ENCODE peak calls at places on chromosomes 7 and 10, in five cellular contexts. One of them, this sample, is unnamed.

GRCh38 chr10:88194961-88195367 is 331.5 kb downstream of the PTEN start:
- DNase-seq in activated CD4-positive, alpha-beta T cell treated with anti-CD3 and anti-CD28 coated beads for 48 hours: no peak
- DNase-seq in nucleus accumbens: no peak
- DNase-seq in LoVo: no peak
- DNase-seq in heart right ventricle: no peak
- DNase-seq in this sample: no peak

GRCh38 chr10:120514035-120514620 is 57.1 kb downstream of the PLPP4 start:
- DNase-seq in activated CD4-positive, alpha-beta T cell treated with anti-CD3 and anti-CD28 coated beads for 48 hours: peak
- DNase-seq in nucleus accumbens: no peak
- DNase-seq in LoVo: peak
- DNase-seq in heart right ventricle: no peak
- DNase-seq in this sample: no peak

GRCh38 chr10:70418229-70418628 is 14.3 kb downstream of the EIF4EBP2 start:
- DNase-seq in activated CD4-positive, alpha-beta T cell treated with anti-CD3 and anti-CD28 coated beads for 48 hours: peak
- DNase-seq in nucleus accumbens: no peak
- DNase-seq in LoVo: no peak
- DNase-seq in heart right ventricle: no peak
- DNase-seq in this sample: no peak

GRCh38 chr10:23343591-23344225 is 889 bp downstream of the C10orf67 start:
- DNase-seq in activated CD4-positive, alpha-beta T cell treated with anti-CD3 and anti-CD28 coated beads for 48 hours: peak
- DNase-seq in nucleus accumbens: no peak
- DNase-seq in LoVo: no peak
- DNase-seq in heart right ventricle: peak
- DNase-seq in this sample: peak

GRCh38 chr10:123158682-123159081 is 4.5 kb downstream of the BUB3 start:
- DNase-seq in activated CD4-positive, alpha-beta T cell treated with anti-CD3 and anti-CD28 coated beads for 48 hours: no peak
- DNase-seq in nucleus accumbens: no peak
- DNase-seq in LoVo: no peak
- DNase-seq in heart right ventricle: no peak
- DNase-seq in this sample: no peak

GRCh38 chr7:91771394-91771793 is 109.1 kb downstream of the MTERF1 start:
- DNase-seq in activated CD4-positive, alpha-beta T cell treated with anti-CD3 and anti-CD28 coated beads for 48 hours: no peak
- DNase-seq in nucleus accumbens: no peak
- DNase-seq in LoVo: no peak
- DNase-seq in heart right ventricle: no peak
- DNase-seq in this sample: no peak

GRCh38 chr7:127034171-127034806 is 218.5 kb downstream of the GRM8 start:
- DNase-seq in activated CD4-positive, alpha-beta T cell treated with anti-CD3 and anti-CD28 coated beads for 48 hours: no peak
- DNase-seq in nucleus accumbens: no peak
- DNase-seq in LoVo: no peak
- DNase-seq in heart right ventricle: no peak
- DNase-seq in this sample: no peak

GRCh38 chr10:12214093-12214492 is 18.1 kb downstream of the CDC123 start:
- DNase-seq in activated CD4-positive, alpha-beta T cell treated with anti-CD3 and anti-CD28 coated beads for 48 hours: no peak
- DNase-seq in nucleus accumbens: no peak
- DNase-seq in LoVo: no peak
- DNase-seq in heart right ventricle: no peak
- DNase-seq in this sample: no peak

GRCh38 chr7:66261941-66262340 is 56.8 kb downstream of the TPST1 start:
- DNase-seq in activated CD4-positive, alpha-beta T cell treated with anti-CD3 and anti-CD28 coated beads for 48 hours: no peak
- DNase-seq in nucleus accumbens: no peak
- DNase-seq in LoVo: no peak
- DNase-seq in heart right ventricle: no peak
- DNase-seq in this sample: no peak

GRCh38 chr7:19290936-19291335 is 145.7 kb upstream of the FERD3L start:
- DNase-seq in activated CD4-positive, alpha-beta T cell treated with anti-CD3 and anti-CD28 coated beads for 48 hours: no peak
- DNase-seq in nucleus accumbens: no peak
- DNase-seq in LoVo: no peak
- DNase-seq in heart right ventricle: no peak
- DNase-seq in this sample: no peak

GRCh38 chr7:156074084-156074483 is 261.8 kb upstream of the SHH start:
- DNase-seq in activated CD4-positive, alpha-beta T cell treated with anti-CD3 and anti-CD28 coated beads for 48 hours: no peak
- DNase-seq in nucleus accumbens: no peak
- DNase-seq in LoVo: no peak
- DNase-seq in heart right ventricle: no peak
- DNase-seq in this sample: no peak

GRCh38 chr10:42781893-42782445 is 626 bp upstream of the BMS1 start:
- DNase-seq in activated CD4-positive, alpha-beta T cell treated with anti-CD3 and anti-CD28 coated beads for 48 hours: peak
- DNase-seq in nucleus accumbens: no peak
- DNase-seq in LoVo: no peak
- DNase-seq in heart right ventricle: no peak
- DNase-seq in this sample: no peak

GRCh38 chr7:128400566-128400965 is 9.2 kb downstream of the IMPDH1 start:
- DNase-seq in activated CD4-positive, alpha-beta T cell treated with anti-CD3 and anti-CD28 coated beads for 48 hours: no peak
- DNase-seq in nucleus accumbens: no peak
- DNase-seq in LoVo: no peak
- DNase-seq in heart right ventricle: no peak
- DNase-seq in this sample: no peak

GRCh38 chr7:96910484-96910883 is 94.9 kb upstream of the DLX6 start:
- DNase-seq in activated CD4-positive, alpha-beta T cell treated with anti-CD3 and anti-CD28 coated beads for 48 hours: no peak
- DNase-seq in nucleus accumbens: no peak
- DNase-seq in LoVo: no peak
- DNase-seq in heart right ventricle: no peak
- DNase-seq in this sample: no peak

GRCh38 chr7:2120841-2121830 is 111.6 kb downstream of the MAD1L1 start:
- DNase-seq in activated CD4-positive, alpha-beta T cell treated with anti-CD3 and anti-CD28 coated beads for 48 hours: no peak
- DNase-seq in nucleus accumbens: no peak
- DNase-seq in LoVo: no peak
- DNase-seq in heart right ventricle: no peak
- DNase-seq in this sample: no peak

GRCh38 chr7:121909721-121910359 is 36.9 kb downstream of the PTPRZ1 start:
- DNase-seq in activated CD4-positive, alpha-beta T cell treated with anti-CD3 and anti-CD28 coated beads for 48 hours: no peak
- DNase-seq in nucleus accumbens: no peak
- DNase-seq in LoVo: no peak
- DNase-seq in heart right ventricle: no peak
- DNase-seq in this sample: no peak

GRCh38 chr7:18356195-18356645 is 139.3 kb upstream of the HDAC9 start:
- DNase-seq in activated CD4-positive, alpha-beta T cell treated with anti-CD3 and anti-CD28 coated beads for 48 hours: no peak
- DNase-seq in nucleus accumbens: no peak
- DNase-seq in LoVo: peak
- DNase-seq in heart right ventricle: no peak
- DNase-seq in this sample: peak

GRCh38 chr7:34928052-34928451 is 109.2 kb downstream of the DPY19L1 start:
- DNase-seq in activated CD4-positive, alpha-beta T cell treated with anti-CD3 and anti-CD28 coated beads for 48 hours: peak
- DNase-seq in nucleus accumbens: no peak
- DNase-seq in LoVo: peak
- DNase-seq in heart right ventricle: peak
- DNase-seq in this sample: peak

GRCh38 chr10:132689721-132690360 is 96.1 kb downstream of the NKX6-2 start:
- DNase-seq in activated CD4-positive, alpha-beta T cell treated with anti-CD3 and anti-CD28 coated beads for 48 hours: no peak
- DNase-seq in nucleus accumbens: no peak
- DNase-seq in LoVo: no peak
- DNase-seq in heart right ventricle: no peak
- DNase-seq in this sample: no peak

This sample was measured in hippocampal formation.